ENCODE peak calls at places on chromosome 10, in nine cellular contexts. C is H1; H is CD4-positive, CD25-positive, alpha-beta regulatory T cell; S is heart left ventricle; P is lower lobe of right lung; B is foreskin keratinocyte; J is ovary; E is brain microvascular endothelial cell; A is left lung. L is an unnamed sample.

GRCh38 chr10:18400911-18401260 is 250.5 kb downstream of the NSUN6 start:
- DNase-seq in C (peak), H (no peak), S (no peak), P (no peak), B (no peak), J (peak), E (no peak), A (no peak), L (no peak)

GRCh38 chr10:35276918-35277317 is 59.4 kb upstream of the CCNY start:
- DNase-seq in C (no peak), H (no peak), S (no peak), P (no peak), B (no peak), J (no peak), E (no peak), A (no peak), L (no peak)

GRCh38 chr10:57657164-57657765 is 610.4 kb downstream of the IPMK start:
- DNase-seq in C (peak), H (peak), S (no peak), P (peak), B (peak), J (no peak), E (peak), A (no peak), L (peak)

GRCh38 chr10:126080879-126081331 is 184.5 kb downstream of the FANK1 start:
- DNase-seq in C (no peak), H (no peak), S (no peak), P (no peak), B (no peak), J (peak), E (peak), A (no peak), L (no peak)

GRCh38 chr10:13001041-13001886 is at the start of gene CCDC3:
- DNase-seq in C (peak), H (no peak), S (peak), P (peak), B (no peak), J (peak), E (no peak), A (no peak), L (peak)

GRCh38 chr10:68082815-68083395 is 7.8 kb upstream of the HERC4 start:
- DNase-seq in C (no peak), H (no peak), S (no peak), P (no peak), B (no peak), J (no peak), E (no peak), A (no peak), L (no peak)

GRCh38 chr10:131676448-131676847 is 224.4 kb upstream of the PPP2R2D start:
- DNase-seq in C (no peak), H (no peak), S (no peak), P (no peak), B (no peak), J (no peak), E (no peak), A (no peak), L (no peak)

GRCh38 chr10:79937256-79937635 is 11.7 kb downstream of the SFTPD start:
- DNase-seq in C (no peak), H (no peak), S (no peak), P (no peak), B (no peak), J (no peak), E (no peak), A (no peak), L (no peak)

DNA sequence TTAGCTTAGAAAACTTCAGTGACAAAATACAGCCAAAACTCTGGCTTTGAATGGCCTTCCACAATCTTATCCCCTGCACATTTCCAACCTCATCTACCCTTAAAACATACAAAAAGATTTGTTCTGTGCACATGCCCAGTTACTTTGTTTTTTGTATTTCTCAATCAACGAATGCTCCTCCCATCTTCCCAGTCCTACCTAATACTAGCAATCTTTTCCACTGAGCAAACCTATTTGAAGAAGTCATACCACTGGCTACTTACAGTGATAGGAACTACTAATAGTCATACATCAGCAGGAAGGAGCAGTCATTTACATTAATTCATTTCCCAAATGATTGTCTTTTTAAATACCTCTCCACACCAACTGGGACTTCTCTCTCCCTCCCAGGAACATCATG is 2.5 kb downstream of the USP54 start:
- DNase-seq in C (no peak), H (no peak), S (no peak), P (no peak), B (no peak), J (no peak), E (no peak), A (no peak), L (no peak)
- H3K27ac ChIP-seq in C (no peak), H (no peak), S (no peak), P (peak), B (no peak), J (no peak), E (peak), A (peak), L (peak)

GRCh38 chr10:2079603-2080078 is 342.3 kb upstream of the ADARB2 start:
- DNase-seq in C (no peak), H (no peak), S (no peak), P (no peak), B (no peak), J (no peak), E (no peak), A (no peak), L (no peak)
- H3K27ac ChIP-seq in C (no peak), H (no peak), S (no peak), P (no peak), B (no peak), J (no peak), E (no peak), A (no peak), L (no peak)

DNA sequence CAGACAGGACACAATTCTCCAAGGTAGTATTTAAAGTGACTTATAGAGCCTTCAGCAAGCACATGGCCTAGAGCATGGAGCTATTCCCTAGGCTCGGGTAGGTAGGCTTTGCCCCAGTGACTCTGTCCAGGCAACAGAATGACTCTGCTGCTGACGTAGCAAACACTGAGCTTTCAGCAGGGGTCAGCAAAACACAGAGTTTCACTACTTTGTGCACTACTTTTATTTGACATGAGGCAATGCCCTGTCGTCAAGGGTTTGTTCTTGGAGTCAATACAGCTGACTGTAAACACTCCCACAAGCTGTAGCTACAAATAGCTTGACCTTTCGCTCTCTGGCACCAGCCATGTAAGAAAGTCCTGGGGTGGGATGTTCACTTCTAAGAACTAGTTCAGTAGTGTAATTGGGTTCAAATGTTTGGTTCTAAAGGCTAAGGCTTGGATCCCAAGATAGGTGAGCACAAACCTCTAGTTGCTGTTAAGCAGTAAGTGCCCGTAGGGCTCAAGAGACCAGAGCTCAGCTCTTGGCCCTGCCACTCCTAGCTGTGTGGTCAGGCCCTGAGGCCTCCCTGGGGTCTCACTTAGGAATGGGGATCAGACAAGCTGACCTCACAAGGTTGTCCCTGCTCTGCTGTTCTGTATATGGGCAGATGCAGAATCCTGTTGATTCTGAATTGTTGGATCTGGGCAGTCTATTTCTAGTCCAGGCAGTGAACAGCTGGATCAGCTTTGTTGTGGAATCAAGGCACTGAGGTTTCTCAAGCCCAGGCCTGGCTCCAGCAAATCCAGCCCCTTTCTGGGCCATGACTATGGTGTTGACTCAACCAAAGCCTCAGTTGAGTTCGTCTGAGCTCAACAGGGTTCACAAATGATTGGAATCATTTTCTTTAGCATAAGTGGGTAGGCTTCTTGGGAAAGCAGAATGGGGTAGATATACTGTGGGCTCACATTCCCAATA is 10.7 kb downstream of the NODAL start:
- DNase-seq in C (no peak), H (peak), S (peak), P (no peak), B (no peak), J (peak), E (peak), A (peak), L (peak)
- H3K27ac ChIP-seq in C (no peak), H (peak), S (peak), P (peak), B (no peak), J (peak), E (no peak), A (peak), L (peak)

GRCh38 chr10:63718006-63718405 is 196.8 kb downstream of the REEP3 start:
- DNase-seq in C (no peak), H (no peak), S (no peak), P (no peak), B (no peak), J (no peak), E (no peak), A (no peak), L (no peak)
- H3K27ac ChIP-seq in C (no peak), H (no peak), S (no peak), P (no peak), B (no peak), J (no peak), E (no peak), A (no peak), L (no peak)

GRCh38 chr10:77616766-77617165 is 20.8 kb downstream of the KCNMA1 start:
- DNase-seq in C (no peak), H (no peak), S (no peak), P (no peak), B (no peak), J (no peak), E (no peak), A (no peak), L (no peak)
- H3K27ac ChIP-seq in C (no peak), H (no peak), S (no peak), P (no peak), B (no peak), J (no peak), E (no peak), A (no peak), L (no peak)